ENCODE peak calls at places on chromosome 2, in ten cellular contexts. N is psoas muscle; Q is coronary artery; L is uterus; R is GM12892; H is activated naive CD4-positive, alpha-beta T cell; J is HT-29; D is AG10803; O is HTR-8/SVneo; K is HFF-Myc. T is an unnamed sample.
A peak's percentile ranks its signal among the peaks of the same experiment; 100 is the strongest.

GRCh38 chr2:106117882-106118684 is 76.0 kb downstream of the UXS1 start:
- DNase-seq in N (no peak), Q (peak; percentile 45), L (no peak), R (no peak), H (no peak), J (peak; percentile 50), D (no peak), O (no peak), K (no peak), T (no peak)

GRCh38 chr2:1990724-1991123 is 246.4 kb upstream of the PXDN start:
- DNase-seq in N (no peak), Q (no peak), L (no peak), R (no peak), H (no peak), J (peak; percentile 45), D (peak; percentile 15), O (no peak), K (no peak), T (peak; percentile 80)

GRCh38 chr2:226760412-226761194 is 39.0 kb downstream of the IRS1 start:
- DNase-seq in N (no peak), Q (no peak), L (no peak), R (no peak), H (no peak), J (no peak), D (peak; percentile 95), O (peak; percentile 79), K (peak; percentile 76), T (peak; percentile 88)

GRCh38 chr2:174004900-174005605 is 39.9 kb upstream of the SP3 start:
- DNase-seq in N (peak; percentile 41), Q (no peak), L (peak; percentile 46), R (no peak), H (no peak), J (no peak), D (peak; percentile 82), O (peak; percentile 42), K (no peak), T (peak; percentile 87)

GRCh38 chr2:69298862-69299261 is 88.2 kb downstream of the GFPT1 start:
- DNase-seq in N (no peak), Q (no peak), L (peak; percentile 26), R (no peak), H (no peak), J (no peak), D (peak; percentile 60), O (peak; percentile 30), K (no peak), T (peak; percentile 78)

GRCh38 chr2:214569419-214570035 is 158.7 kb downstream of the VWC2L start:
- DNase-seq in N (no peak), Q (no peak), L (no peak), R (no peak), H (no peak), J (no peak), D (no peak), O (no peak), K (no peak), T (no peak)

GRCh38 chr2:57685047-57685446 is 361.6 kb upstream of the VRK2 start:
- DNase-seq in N (no peak), Q (no peak), L (no peak), R (no peak), H (no peak), J (no peak), D (no peak), O (no peak), K (no peak), T (no peak)

GRCh38 chr2:33583194-33583938 is 15.7 kb downstream of the FAM98A start:
- DNase-seq in N (no peak), Q (no peak), L (no peak), R (no peak), H (no peak), J (peak; percentile 45), D (peak; percentile 39), O (peak; percentile 17), K (no peak), T (peak; percentile 51)

GRCh38 chr2:178484245-178485041 is 4.2 kb downstream of the PLEKHA3 start:
- DNase-seq in N (peak; percentile 18), Q (no peak), L (no peak), R (no peak), H (no peak), J (peak; percentile 49), D (no peak), O (no peak), K (no peak), T (peak; percentile 27)

T was measured in EH.